ENCODE peak calls at places on chromosomes 4 and X, in nine cellular contexts. H is stimulated activated CD4-positive, alpha-beta T cell treated with anti-CD3 and anti-CD28 coated beads, Interleukin-2, amount 100 ng/mL, for 24 hours; K is fibroblast of mammary gland; L is AML-193; D is Calu3; O is activated naive CD8-positive, alpha-beta T cell treated with anti-CD3 and anti-CD28 coated beads, Interleukin-2, amount 10 ng/mL, durations not matched to agents 7 days and 5 days; S is fibroblast of villous mesenchyme; Z is CD8-positive, alpha-beta memory T cell; F is activated CD4-positive, alpha-beta T cell treated with anti-CD3 and anti-CD28 coated beads, Interleukin-2, amount 10 ng/mL, durations not matched to agents 7 days and 5 days. R is an unnamed sample.

GRCh38 chrX:152798945-152799344 is 29.5 kb upstream of the MAGEA6 start:
- DNase-seq in H (no peak), K (no peak), L (no peak), D (no peak), O (no peak), S (no peak), Z (no peak), F (no peak), R (no peak)

GRCh38 chr4:80362578-80363181 is 27.1 kb downstream of the CFAP299 start:
- DNase-seq in H (peak), K (peak), L (peak), D (peak), O (peak), S (peak), Z (peak), F (peak), R (peak)

GRCh38 chrX:11100281-11101035 is 10.7 kb upstream of the HCCS start:
- DNase-seq in H (no peak), K (peak), L (peak), D (peak), O (no peak), S (peak), Z (no peak), F (no peak), R (peak)

GRCh38 chrX:13398073-13398823 is 78.4 kb upstream of the ATXN3L start:
- DNase-seq in H (peak), K (peak), L (no peak), D (peak), O (no peak), S (peak), Z (no peak), F (no peak), R (peak)

GRCh38 chr4:52889354-52889753 is 27.2 kb downstream of the RASL11B start:
- DNase-seq in H (no peak), K (no peak), L (no peak), D (no peak), O (no peak), S (no peak), Z (no peak), F (no peak), R (no peak)

GRCh38 chr4:73944061-73944875 is 37.6 kb downstream of the PF4 start:
- DNase-seq in H (no peak), K (peak), L (no peak), D (peak), O (no peak), S (peak), Z (no peak), F (no peak), R (peak)

GRCh38 chrX:29926659-29927058 is 288.7 kb upstream of the MAGEB2 start:
- DNase-seq in H (no peak), K (no peak), L (no peak), D (no peak), O (no peak), S (no peak), Z (no peak), F (no peak), R (no peak)

GRCh38 chrX:11766487-11766886 is 8.4 kb downstream of the MSL3 start:
- DNase-seq in H (no peak), K (no peak), L (no peak), D (no peak), O (no peak), S (no peak), Z (peak), F (no peak), R (no peak)

GRCh38 chr4:140091305-140091704 is 62.7 kb downstream of the MAML3 start:
- DNase-seq in H (no peak), K (no peak), L (peak), D (no peak), O (no peak), S (peak), Z (no peak), F (no peak), R (no peak)

GRCh38 chr4:89889289-89889688 is 5.4 kb upstream of the MMRN1 start:
- DNase-seq in H (no peak), K (no peak), L (no peak), D (no peak), O (no peak), S (no peak), Z (no peak), F (no peak), R (no peak)

R was measured in fibroblast of the aortic adventitia.